ENCODE peak calls at places on chromosomes 12 and 14, in nine cellular contexts. S, K, E, M, A, V, R, F and H are unnamed samples.

GRCh38 chr14:102897299-102898027 is 25.0 kb upstream of the AMN start:
- DNase-seq in R (no peak), V (no peak), K (no peak), M (no peak), E (no peak), A (no peak), F (no peak), S (no peak), H (no peak)

GRCh38 chr14:99774526-99775307 is 18.5 kb upstream of the EML1 start:
- DNase-seq in V (no peak), A (no peak), K (peak; percentile 10), E (no peak), F (no peak), S (peak; percentile 58), M (no peak), R (peak; percentile 15), H (no peak)

GRCh38 chr12:79661629-79662028 is 29.1 kb downstream of the PAWR start:
- DNase-seq in K (no peak), V (no peak), A (no peak), F (no peak), R (peak; percentile 56), S (peak; percentile 31), E (no peak), M (no peak), H (no peak)

GRCh38 chr12:27940756-27941402 is 31.7 kb downstream of the PTHLH start:
- DNase-seq in M (peak; percentile 48), V (peak; percentile 54), F (peak; percentile 71), A (peak; percentile 82), R (peak; percentile 96), K (no peak), E (peak; percentile 38), S (peak; percentile 76), H (no peak)

GRCh38 chr14:23877538-23878180 is 75.9 kb upstream of the DHRS4 start:
- DNase-seq in M (peak; percentile 21), A (no peak), S (no peak), E (peak; percentile 1), F (peak; percentile 33), V (no peak), R (no peak), K (no peak), H (no peak)

GRCh38 chr12:130224613-130225012 is 62.3 kb downstream of the FZD10 start:
- DNase-seq in E (no peak), F (no peak), R (no peak), K (no peak), M (no peak), S (no peak), A (no peak), V (no peak), H (no peak)

GRCh38 chr12:131860472-131861260 is 32.5 kb downstream of the MMP17 start:
- DNase-seq in V (no peak), E (no peak), M (no peak), A (peak; percentile 68), S (peak; percentile 90), K (no peak), R (peak; percentile 95), F (peak; percentile 33), H (no peak)

GRCh38 chr12:124458220-124458991 is 109.0 kb downstream of the NCOR2 start:
- DNase-seq in K (no peak), A (no peak), V (no peak), E (no peak), M (no peak), S (no peak), R (no peak), F (no peak), H (no peak)

GRCh38 chr12:111448266-111448830 is 42.6 kb downstream of the SH2B3 start:
- DNase-seq in V (no peak), A (no peak), M (no peak), E (no peak), S (no peak), K (no peak), F (no peak), R (no peak), H (no peak)

GRCh38 chr12:90366286-90366685 is 588.7 kb downstream of the CCER1 start:
- DNase-seq in F (no peak), M (no peak), V (no peak), K (no peak), E (no peak), R (peak; percentile 10), A (no peak), S (peak; percentile 14), H (no peak)

GRCh38 chr12:16349132-16349463 is 1.7 kb downstream of the MGST1 start:
- DNase-seq in R (peak; percentile 91), K (no peak), F (no peak), M (no peak), V (no peak), A (no peak), S (peak; percentile 88), E (no peak), H (no peak)

GRCh38 chr14:29168149-29168548 is 401.6 kb downstream of the FOXG1 start:
- DNase-seq in R (no peak), F (no peak), E (no peak), M (no peak), V (no peak), S (no peak), A (peak; percentile 23), K (no peak), H (no peak)

GRCh38 chr14:88005978-88006851 is 1.3 kb downstream of the GPR65 start:
- DNase-seq in M (peak; percentile 62), A (no peak), S (no peak), V (peak; percentile 63), K (no peak), R (no peak), F (peak; percentile 70), E (peak; percentile 27), H (peak; percentile 89)

GRCh38 chr14:94636744-94637412 is 24.7 kb downstream of the SERPINA3 start:
- DNase-seq in R (no peak), S (no peak), F (no peak), E (no peak), M (no peak), V (no peak), K (no peak), A (no peak), H (no peak)

GRCh38 chr12:104064031-104064841 is at the start of gene HCFC2:
- DNase-seq in M (peak; percentile 79), F (peak; percentile 92), K (peak; percentile 81), A (peak; percentile 83), E (peak; percentile 86), S (peak; percentile 90), V (peak; percentile 82), R (peak; percentile 90), H (peak; percentile 87)

GRCh38 chr14:71348394-71348793 is 441.1 kb downstream of the PCNX1 start:
- DNase-seq in F (no peak), S (no peak), R (no peak), M (no peak), K (no peak), A (no peak), E (no peak), V (no peak), H (no peak)

GRCh38 chr12:6332459-6332858 is 9.4 kb downstream of the TNFRSF1A start:
- DNase-seq in V (no peak), E (no peak), R (peak; percentile 92), A (no peak), M (no peak), F (no peak), S (peak; percentile 86), K (no peak), H (no peak)

GRCh38 chr12:4506870-4507269 is 31.8 kb upstream of the RAD51AP1 start:
- DNase-seq in A (no peak), S (peak; percentile 31), R (peak; percentile 12), F (peak; percentile 26), M (no peak), K (no peak), E (no peak), V (no peak), H (no peak)

GRCh38 chr12:104263580-104264358 is 39.8 kb upstream of the EID3 start:
- DNase-seq in F (no peak), K (no peak), A (no peak), R (peak; percentile 61), V (no peak), M (no peak), E (no peak), S (peak; percentile 77), H (no peak)